ENCODE peak calls at places on chromosomes 1 and 21, in seven cellular contexts. A is thoracic aorta; Z is foreskin fibroblast; E is WTC11; Y is CD8-positive, alpha-beta T cell; M is breast epithelium; H is bronchial epithelial cell. I is an unnamed sample.

GRCh38 chr21:25412090-25412489 is 195.2 kb downstream of the MRPL39 start:
- DNase-seq in A (no peak), Z (no peak), E (no peak), Y (no peak), M (no peak), H (no peak), I (no peak)

GRCh38 chr1:56824956-56825355 is 5.8 kb upstream of the FYB2 start:
- DNase-seq in A (no peak), Z (no peak), E (no peak), Y (no peak), M (no peak), H (peak), I (no peak)

GRCh38 chr1:4056422-4056821 is 156.3 kb upstream of the C1orf174 start:
- DNase-seq in A (no peak), Z (no peak), E (no peak), Y (no peak), M (no peak), H (no peak), I (no peak)

GRCh38 chr1:86546787-86547221 is at the start of gene CLCA4:
- DNase-seq in A (no peak), Z (no peak), E (no peak), Y (no peak), M (no peak), H (peak), I (no peak)

GRCh38 chr1:162740755-162741154 is 49.7 kb upstream of the HSD17B7 start:
- DNase-seq in A (no peak), Z (no peak), E (no peak), Y (no peak), M (no peak), H (no peak), I (no peak)

GRCh38 chr1:100584761-100585745 is 47.1 kb downstream of the GPR88 start:
- DNase-seq in A (no peak), Z (peak), E (no peak), Y (no peak), M (no peak), H (peak), I (no peak)

GRCh38 chr1:233367057-233367759 is 39.7 kb downstream of the MAP3K21 start:
- DNase-seq in A (no peak), Z (no peak), E (peak), Y (no peak), M (no peak), H (no peak), I (no peak)

GRCh38 chr1:234369784-234370183 is 3.5 kb upstream of the COA6 start:
- DNase-seq in A (no peak), Z (peak), E (no peak), Y (no peak), M (no peak), H (peak), I (no peak)

GRCh38 chr1:6638226-6638625 is 13.6 kb downstream of the THAP3 start:
- DNase-seq in A (peak), Z (no peak), E (no peak), Y (no peak), M (peak), H (no peak), I (no peak)

GRCh38 chr1:147647796-147648633 is 22.3 kb downstream of the ACP6 start:
- DNase-seq in A (no peak), Z (no peak), E (no peak), Y (peak), M (no peak), H (no peak), I (no peak)

GRCh38 chr21:31850886-31851285 is 21.9 kb upstream of the HUNK start:
- DNase-seq in A (no peak), Z (no peak), E (no peak), Y (no peak), M (no peak), H (no peak), I (no peak)

GRCh38 chr1:40944326-40944725 is 35.2 kb upstream of the CTPS1 start:
- DNase-seq in A (peak), Z (peak), E (no peak), Y (no peak), M (no peak), H (peak), I (no peak)

GRCh38 chr1:246002725-246003441 is 504.2 kb downstream of the SMYD3 start:
- DNase-seq in A (peak), Z (peak), E (peak), Y (peak), M (peak), H (peak), I (peak)

GRCh38 chr1:184771190-184771691 is 16.6 kb upstream of the EDEM3 start:
- DNase-seq in A (no peak), Z (no peak), E (no peak), Y (no peak), M (no peak), H (no peak), I (no peak)

GRCh38 chr1:30920827-30921226 is 12.3 kb upstream of the SDC3 start:
- DNase-seq in A (no peak), Z (peak), E (no peak), Y (no peak), M (no peak), H (peak), I (no peak)

GRCh38 chr1:108000620-108001105 is 35.7 kb upstream of the VAV3 start:
- DNase-seq in A (no peak), Z (peak), E (no peak), Y (no peak), M (peak), H (peak), I (no peak)

GRCh38 chr1:240804475-240804874 is 192.5 kb upstream of the GREM2 start:
- DNase-seq in A (no peak), Z (no peak), E (no peak), Y (no peak), M (no peak), H (no peak), I (no peak)

GRCh38 chr1:229624906-229625871 is 733 bp downstream of the TAF5L start:
- DNase-seq in A (no peak), Z (peak), E (peak), Y (peak), M (no peak), H (peak), I (peak)

GRCh38 chr1:224132901-224133300 is 19.0 kb downstream of the FBXO28 start:
- DNase-seq in A (no peak), Z (no peak), E (no peak), Y (no peak), M (no peak), H (peak), I (no peak)

GRCh38 chr1:156503672-156504055 is 3.1 kb upstream of the MEF2D start:
- DNase-seq in A (no peak), Z (no peak), E (no peak), Y (no peak), M (no peak), H (peak), I (no peak)

GRCh38 chr1:66919828-66920227 is 4.8 kb downstream of the DNAI4 start:
- DNase-seq in A (no peak), Z (no peak), E (no peak), Y (no peak), M (no peak), H (no peak), I (no peak)

GRCh38 chr1:204588826-204589225 is 72.6 kb downstream of the MDM4 start:
- DNase-seq in A (no peak), Z (no peak), E (no peak), Y (no peak), M (no peak), H (no peak), I (no peak)

GRCh38 chr1:17538428-17539130 is 919 bp upstream of the ARHGEF10L start:
- DNase-seq in A (peak), Z (no peak), E (peak), Y (no peak), M (peak), H (no peak), I (no peak)

GRCh38 chr1:61268546-61269243 is 186.3 kb downstream of the NFIA start:
- DNase-seq in A (no peak), Z (no peak), E (no peak), Y (no peak), M (no peak), H (no peak), I (no peak)

GRCh38 chr1:87330954-87331318 is 2.3 kb downstream of the LMO4 start:
- DNase-seq in A (no peak), Z (no peak), E (no peak), Y (no peak), M (no peak), H (no peak), I (no peak)

GRCh38 chr1:65845758-65846060 is 53.0 kb downstream of the PDE4B start:
- DNase-seq in A (no peak), Z (no peak), E (no peak), Y (no peak), M (no peak), H (no peak), I (no peak)

GRCh38 chr1:36161656-36162531 is 5.9 kb downstream of the MAP7D1 start:
- DNase-seq in A (no peak), Z (no peak), E (no peak), Y (peak), M (no peak), H (peak), I (peak)

GRCh38 chr1:175514309-175515001 is 228.9 kb downstream of the TNR start:
- DNase-seq in A (no peak), Z (no peak), E (no peak), Y (no peak), M (no peak), H (no peak), I (no peak)

GRCh38 chr1:94265931-94266330 is 28.5 kb upstream of the ARHGAP29 start:
- DNase-seq in A (no peak), Z (peak), E (no peak), Y (no peak), M (no peak), H (no peak), I (no peak)

GRCh38 chr21:43758132-43758619 is 17.9 kb downstream of the CSTB start:
- DNase-seq in A (no peak), Z (peak), E (no peak), Y (no peak), M (no peak), H (no peak), I (no peak)

GRCh38 chr1:28926629-28927441 is 12.5 kb downstream of the EPB41 start:
- DNase-seq in A (no peak), Z (no peak), E (no peak), Y (no peak), M (no peak), H (no peak), I (no peak)

GRCh38 chr1:241997401-241997800 is 1.5 kb downstream of the MAP1LC3C start:
- DNase-seq in A (no peak), Z (no peak), E (no peak), Y (no peak), M (no peak), H (no peak), I (no peak)

GRCh38 chr1:153648000-153648643 is 10.4 kb upstream of the SNAPIN start:
- DNase-seq in A (no peak), Z (no peak), E (no peak), Y (no peak), M (no peak), H (no peak), I (no peak)

GRCh38 chr1:147243228-147243685 is 773 bp downstream of the CHD1L start:
- DNase-seq in A (peak), Z (no peak), E (peak), Y (peak), M (no peak), H (no peak), I (no peak)

GRCh38 chr1:172976222-172977041 is 74.3 kb downstream of the TNFSF18 start:
- DNase-seq in A (no peak), Z (peak), E (no peak), Y (no peak), M (no peak), H (peak), I (no peak)

GRCh38 chr1:209883341-209883971 is 54.6 kb upstream of the SYT14 start:
- DNase-seq in A (no peak), Z (peak), E (no peak), Y (no peak), M (no peak), H (no peak), I (no peak)

GRCh38 chr1:167935252-167936067 is 1.0 kb upstream of the DCAF6 start:
- DNase-seq in A (no peak), Z (peak), E (no peak), Y (no peak), M (no peak), H (peak), I (peak)

GRCh38 chr1:116402333-116402732 is 29.3 kb downstream of the ATP1A1 start:
- DNase-seq in A (no peak), Z (no peak), E (no peak), Y (no peak), M (no peak), H (no peak), I (no peak)

DNA sequence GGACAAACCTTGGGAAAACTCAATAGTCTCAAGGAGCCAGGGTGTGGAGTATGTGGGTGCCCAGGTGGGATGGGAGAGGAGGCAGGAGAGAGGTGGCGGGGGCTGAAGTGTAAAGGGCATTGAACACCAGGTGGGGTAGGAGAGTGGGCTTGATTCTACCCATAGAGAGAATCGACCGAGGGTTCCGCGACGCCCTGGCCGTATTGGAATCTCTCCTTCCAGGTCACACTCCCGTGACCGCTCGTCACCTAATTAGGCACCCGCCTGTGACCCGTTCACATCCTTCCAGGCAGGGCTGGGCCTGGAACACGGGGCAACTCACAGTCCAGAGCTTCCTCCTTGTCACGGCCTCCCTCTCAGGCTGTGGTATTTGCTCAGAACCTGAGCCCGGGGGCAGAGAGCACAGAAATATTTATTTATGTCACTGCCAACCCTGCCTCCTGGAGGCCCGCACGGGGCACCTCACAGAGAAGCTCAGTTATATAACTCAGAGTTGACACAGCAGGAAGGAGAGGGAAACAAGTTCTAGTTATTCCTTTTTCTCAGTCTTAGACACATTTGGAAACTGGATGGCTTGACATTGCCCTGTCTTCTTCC is 12.0 kb downstream of the NCMAP start:
- DNase-seq in A (no peak), Z (no peak), E (peak), Y (no peak), M (peak), H (peak), I (no peak)
- TF ChIP-seq CTCF in A (no peak), Z (no peak), E (no peak), Y (no peak), M (peak), H (peak), I (no peak)

DNA sequence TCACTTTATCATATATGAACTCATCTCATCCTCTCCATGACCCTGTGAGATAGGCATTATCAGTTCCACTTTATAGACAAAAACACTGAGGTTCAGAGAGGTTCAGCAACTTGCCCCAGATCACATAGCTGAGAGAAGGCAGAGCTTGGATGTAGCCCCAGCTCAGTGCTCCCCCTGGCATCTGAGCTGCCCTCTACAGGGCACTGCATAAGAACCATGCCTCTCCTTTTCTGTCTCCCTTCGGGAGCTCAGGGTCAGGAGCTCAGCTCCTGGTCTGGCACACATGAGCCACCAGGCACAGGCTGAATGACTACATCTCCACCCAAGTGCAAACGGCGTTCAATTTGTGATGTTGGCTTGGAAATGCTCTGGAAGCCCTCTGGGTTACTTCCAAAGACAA is 16.9 kb downstream of the RAB7B start:
- DNase-seq in A (no peak), Z (no peak), E (no peak), Y (no peak), M (no peak), H (no peak), I (no peak)
- TF ChIP-seq CTCF in A (no peak), Z (no peak), E (no peak), Y (no peak), M (no peak), H (no peak), I (no peak)

GRCh38 chr1:177928194-177928593 is 41.7 kb downstream of the SEC16B start:
- DNase-seq in A (no peak), Z (peak), E (no peak), Y (no peak), M (no peak), H (peak), I (no peak)
- TF ChIP-seq CTCF in A (no peak), Z (peak), E (no peak), Y (no peak), M (no peak), H (no peak), I (no peak)

DNA sequence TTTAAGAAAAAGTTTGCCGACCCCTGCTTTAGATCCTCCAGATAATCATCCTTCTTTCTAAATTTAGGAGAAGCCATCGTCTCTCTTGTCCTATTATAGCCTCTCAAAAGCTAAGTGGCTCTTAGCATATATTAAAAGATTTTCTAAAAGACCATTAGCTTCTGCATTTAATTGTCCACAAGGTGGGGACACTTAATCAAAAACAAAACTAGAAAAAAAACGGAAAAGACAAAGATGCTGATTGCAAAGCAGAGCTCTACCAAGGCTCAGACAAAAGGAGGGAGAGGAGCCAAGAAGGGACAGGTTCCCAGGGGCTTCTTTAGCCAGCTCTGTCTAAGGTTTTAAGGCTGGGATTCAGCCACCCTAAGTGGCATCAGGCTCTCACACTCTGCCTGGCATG is 128.3 kb upstream of the HMGB4 start:
- DNase-seq in A (no peak), Z (no peak), E (no peak), Y (no peak), M (no peak), H (peak), I (no peak)
- TF ChIP-seq CTCF in A (peak), Z (peak), E (no peak), Y (no peak), M (no peak), H (no peak), I (no peak)

DNA sequence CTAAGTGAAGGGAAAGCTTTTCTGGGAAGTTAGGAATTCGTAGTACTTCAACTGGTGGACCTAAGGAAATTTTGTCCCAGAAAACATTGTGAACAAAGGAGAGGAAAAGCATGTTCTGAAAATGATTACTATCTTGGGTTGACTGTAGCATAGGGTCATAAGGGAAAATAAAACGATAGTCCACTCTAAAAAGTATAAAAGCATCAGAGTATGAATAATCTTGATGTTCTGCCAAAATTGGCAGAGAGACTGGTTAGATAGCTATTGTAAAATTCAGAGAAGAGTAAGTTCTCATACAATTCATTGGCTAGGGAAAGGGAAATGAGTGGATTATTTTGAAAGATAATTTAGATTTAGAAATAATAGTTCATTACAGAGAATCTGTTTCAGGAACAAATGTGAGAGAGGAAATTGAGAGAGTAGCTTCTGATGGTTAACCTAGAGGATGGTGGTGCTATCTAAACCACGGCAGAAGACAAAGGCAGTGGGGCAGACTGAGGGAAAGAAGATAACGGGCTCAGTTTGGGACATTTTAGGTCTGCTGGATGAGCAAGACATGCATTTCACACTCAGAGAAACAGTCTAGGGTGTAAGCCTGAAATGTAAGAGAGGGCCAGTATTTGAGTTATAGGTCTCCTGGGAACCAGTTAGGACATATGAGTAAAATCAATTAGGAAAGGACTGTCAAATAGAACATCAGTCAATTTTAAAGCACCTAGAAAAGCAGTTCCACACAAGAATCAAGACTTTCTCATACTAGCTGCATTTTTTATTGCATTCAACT is 799.3 kb upstream of the CXADR start:
- DNase-seq in A (no peak), Z (peak), E (no peak), Y (no peak), M (no peak), H (no peak), I (no peak)
- TF ChIP-seq CTCF in A (no peak), Z (no peak), E (no peak), Y (no peak), M (no peak), H (no peak), I (no peak)

I was measured in activated B cell treated with CpG ODN at 0.5 μM for 24 hours.